ENCODE peak calls at places on chromosomes 2 and 18, in seven cellular contexts. Y is IMR-90, I is neuronal stem cell, W is mesendoderm, M is H9, Z is H1, V is trophoblast cell. X is an unnamed sample. For H3K4me1, the result is how much of the 10 kb centered on the place peaks cover.

GRCh38 chr2:3282056-3282998 is 95.3 kb downstream of the EIPR1 start:
- DNase-seq in Y (peak), I (no peak), W (no peak), M (peak), Z (no peak), V (no peak), X (no peak)

GRCh38 chr2:27977623-27978312 is 87.2 kb downstream of the BABAM2 start:
- DNase-seq in Y (peak), I (no peak), W (no peak), M (no peak), Z (no peak), V (peak), X (peak)

GRCh38 chr2:144606756-144607498 is 87.0 kb upstream of the ZEB2 start:
- DNase-seq in Y (no peak), I (no peak), W (no peak), M (no peak), Z (no peak), V (no peak), X (no peak)

GRCh38 chr2:128374001-128374710 is 55.5 kb upstream of the HS6ST1 start:
- DNase-seq in Y (peak), I (no peak), W (no peak), M (no peak), Z (no peak), V (peak), X (peak)

GRCh38 chr2:3423492-3424170 is 44.1 kb downstream of the TRAPPC12 start:
- DNase-seq in Y (peak), I (peak), W (peak), M (peak), Z (peak), V (peak), X (peak)

GRCh38 chr18:28690836-28691835 is 514.2 kb upstream of the CDH2 start:
- DNase-seq in Y (no peak), I (no peak), W (no peak), M (no peak), Z (no peak), V (no peak), X (no peak)

GRCh38 chr18:45212186-45213039 is 402.9 kb upstream of the SLC14A2 start:
- DNase-seq in Y (peak), I (peak), W (peak), M (peak), Z (peak), V (peak), X (peak)

GRCh38 chr2:33135645-33136044 is 188.9 kb downstream of the LTBP1 start:
- DNase-seq in Y (peak), I (no peak), W (no peak), M (no peak), Z (no peak), V (no peak), X (no peak)

GRCh38 chr2:84158605-84159004 is 300.5 kb downstream of the SUCLG1 start:
- DNase-seq in Y (no peak), I (no peak), W (no peak), M (no peak), Z (no peak), V (no peak), X (no peak)

GRCh38 chr2:45009928-45010705 is 865 bp upstream of the SIX2 start:
- DNase-seq in Y (no peak), I (no peak), W (peak), M (no peak), Z (peak), V (no peak), X (peak)

GRCh38 chr2:103005386-103005785 is 243.6 kb downstream of the TMEM182 start:
- DNase-seq in Y (no peak), I (no peak), W (no peak), M (no peak), Z (no peak), V (no peak), X (no peak)

GRCh38 chr2:95071856-95072255 is 46.3 kb downstream of the MAL start:
- DNase-seq in Y (no peak), I (no peak), W (no peak), M (no peak), Z (peak), V (no peak), X (no peak)

GRCh38 chr2:6067089-6067488 is 374.9 kb downstream of the SOX11 start:
- DNase-seq in Y (no peak), I (no peak), W (no peak), M (no peak), Z (no peak), V (no peak), X (no peak)

GRCh38 chr2:67255933-67256615 is 141.1 kb upstream of the ETAA1 start:
- DNase-seq in Y (peak), I (no peak), W (peak), M (no peak), Z (no peak), V (no peak), X (peak)

GRCh38 chr2:9975805-9976447 is 24.4 kb downstream of the GRHL1 start:
- DNase-seq in Y (peak), I (no peak), W (no peak), M (no peak), Z (no peak), V (peak), X (peak)

GRCh38 chr2:11398710-11399109 is 54.3 kb upstream of the ROCK2 start:
- DNase-seq in Y (no peak), I (no peak), W (peak), M (no peak), Z (no peak), V (no peak), X (no peak)

GRCh38 chr18:23207191-23207955 is 72.1 kb downstream of the CABLES1 start:
- DNase-seq in Y (peak), I (no peak), W (peak), M (peak), Z (peak), V (no peak), X (no peak)

GRCh38 chr2:234032301-234032856 is 18.1 kb upstream of the SPP2 start:
- DNase-seq in Y (peak), I (no peak), W (no peak), M (no peak), Z (no peak), V (no peak), X (peak)

GRCh38 chr18:67599277-67599676 is 82.8 kb upstream of the DSEL start:
- DNase-seq in Y (peak), I (no peak), W (no peak), M (no peak), Z (no peak), V (no peak), X (peak)

GRCh38 chr2:28869494-28870145 is 489 bp downstream of the TRMT61B start:
- DNase-seq in Y (no peak), I (no peak), W (no peak), M (no peak), Z (no peak), V (no peak), X (no peak)

GRCh38 chr2:83103602-83104001 is 1355.5 kb downstream of the SUCLG1 start:
- DNase-seq in Y (peak), I (no peak), W (no peak), M (no peak), Z (no peak), V (no peak), X (peak)

GRCh38 chr2:9778012-9778411 is 65.3 kb upstream of the TAF1B start:
- DNase-seq in Y (no peak), I (no peak), W (no peak), M (peak), Z (no peak), V (no peak), X (no peak)

GRCh38 chr2:160029270-160029628 is 33.2 kb downstream of the PLA2R1 start:
- DNase-seq in Y (no peak), I (no peak), W (no peak), M (no peak), Z (no peak), V (no peak), X (no peak)

GRCh38 chr18:66560092-66560491 is 43.8 kb downstream of the CDH19 start:
- DNase-seq in Y (no peak), I (no peak), W (peak), M (no peak), Z (no peak), V (no peak), X (peak)

GRCh38 chr2:236785611-236786057 is 216.0 kb downstream of the ACKR3 start:
- DNase-seq in Y (no peak), I (no peak), W (peak), M (no peak), Z (no peak), V (peak), X (no peak)

GRCh38 chr2:149744845-149745244 is 157.3 kb upstream of the MMADHC start:
- DNase-seq in Y (peak), I (no peak), W (no peak), M (no peak), Z (no peak), V (no peak), X (peak)

GRCh38 chr18:39414009-39414700 is 1848.6 kb upstream of the CELF4 start:
- DNase-seq in Y (peak), I (no peak), W (peak), M (no peak), Z (no peak), V (no peak), X (peak)

GRCh38 chr2:108560241-108560811 is 26.1 kb downstream of the LIMS1 start:
- DNase-seq in Y (no peak), I (no peak), W (peak), M (no peak), Z (no peak), V (no peak), X (no peak)

GRCh38 chr18:78603584-78603983 is 376.0 kb upstream of the SALL3 start:
- DNase-seq in Y (no peak), I (no peak), W (no peak), M (no peak), Z (no peak), V (no peak), X (no peak)

GRCh38 chr2:180728928-180729559 is 251.4 kb upstream of the UBE2E3 start:
- DNase-seq in Y (peak), I (no peak), W (no peak), M (no peak), Z (no peak), V (no peak), X (peak)

GRCh38 chr2:217743980-217744761 is 258.6 kb downstream of the TNS1 start:
- DNase-seq in Y (peak), I (no peak), W (no peak), M (no peak), Z (peak), V (no peak), X (no peak)

GRCh38 chr2:65311049-65311448 is 83.4 kb downstream of the ACTR2 start:
- DNase-seq in Y (no peak), I (no peak), W (no peak), M (no peak), Z (no peak), V (no peak), X (no peak)

GRCh38 chr2:235053649-235054048 is 101.8 kb downstream of the SH3BP4 start:
- DNase-seq in Y (no peak), I (no peak), W (no peak), M (no peak), Z (no peak), V (no peak), X (no peak)

DNA sequence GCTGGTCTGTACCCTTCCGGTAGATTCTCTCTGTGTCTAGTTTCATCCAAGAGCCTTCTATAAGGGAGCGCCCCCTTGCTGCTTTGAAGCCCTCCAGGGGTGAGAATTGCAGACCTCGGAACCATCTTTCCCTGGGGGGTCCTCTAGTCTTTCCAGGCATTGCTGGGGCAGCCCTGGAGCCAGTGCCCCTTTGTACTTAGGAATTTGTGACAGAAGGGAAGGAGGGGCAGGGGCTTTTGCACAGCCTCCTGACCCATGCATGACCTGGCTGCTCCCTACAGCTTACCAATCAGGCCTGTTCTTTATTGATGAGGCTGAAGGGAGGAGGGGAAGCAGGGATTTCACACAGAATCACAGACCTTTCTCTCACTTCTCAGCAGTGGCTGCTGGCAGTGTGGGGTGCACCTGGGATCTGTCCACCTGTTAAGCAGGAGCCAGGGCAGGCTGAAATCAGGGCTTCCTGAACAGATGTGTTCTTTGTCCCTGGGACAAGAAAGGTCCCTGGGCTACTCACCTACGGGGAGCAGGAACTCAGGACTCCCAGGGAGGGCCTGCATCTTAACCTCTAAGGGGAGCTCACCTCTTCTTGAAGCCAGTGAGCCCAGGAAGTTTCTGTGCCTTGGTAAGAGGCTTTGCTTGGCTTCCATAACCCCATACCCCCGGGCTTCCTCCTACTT is 56.0 kb upstream of the MAPRE3 start:
- DNase-seq in Y (no peak), I (peak), W (peak), M (peak), Z (peak), V (no peak), X (no peak)
- H3K9ac ChIP-seq in Y (no peak), I (no peak), W (no peak), M (no peak), Z (no peak), V (no peak), X (no peak)

DNA sequence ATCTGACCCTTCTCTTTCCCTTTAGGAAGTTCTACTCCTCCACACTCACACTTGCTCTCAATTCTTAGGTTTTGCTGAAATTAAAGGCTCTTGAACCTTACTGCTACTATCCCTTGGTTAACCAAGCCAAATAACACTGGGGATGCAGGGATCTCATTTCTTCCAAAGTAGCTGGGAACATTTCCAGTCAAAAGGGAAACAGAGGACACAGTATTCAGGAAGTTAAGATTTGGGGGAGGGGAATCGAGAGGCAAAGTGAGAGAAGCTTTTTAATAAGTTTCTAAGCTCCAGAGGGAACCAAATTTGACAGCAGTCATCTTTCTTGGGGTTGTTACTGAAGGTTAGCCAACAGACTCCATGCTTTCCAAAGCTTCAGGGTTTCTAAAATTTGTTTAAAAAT is 6.2 kb downstream of the SEPTIN2 start:
- DNase-seq in Y (no peak), I (no peak), W (no peak), M (no peak), Z (no peak), V (no peak), X (no peak)
- H3K4me1 ChIP-seq in Y (under half), I (under half), W (under half), M (under half), Z (under half), V (under half), X (under half)

GRCh38 chr18:75072672-75073371 is 136.1 kb downstream of the PTGR3 start:
- DNase-seq in Y (no peak), I (no peak), W (no peak), M (no peak), Z (peak), V (no peak), X (no peak)

GRCh38 chr18:75075016-75075305 is 134.0 kb downstream of the PTGR3 start:
- DNase-seq in Y (no peak), I (no peak), W (no peak), M (no peak), Z (no peak), V (no peak), X (no peak)

GRCh38 chr18:75073654-75074053 is 135.3 kb downstream of the PTGR3 start:
- DNase-seq in Y (no peak), I (no peak), W (no peak), M (no peak), Z (peak), V (no peak), X (no peak)

GRCh38 chr18:75075429-75075841 is 133.5 kb downstream of the PTGR3 start:
- DNase-seq in Y (no peak), I (no peak), W (no peak), M (no peak), Z (no peak), V (no peak), X (no peak)

GRCh38 chr18:75074196-75075015 is 134.5 kb downstream of the PTGR3 start:
- DNase-seq in Y (no peak), I (no peak), W (no peak), M (no peak), Z (peak), V (no peak), X (no peak)
- H2AK5ac ChIP-seq in Y (no peak), I (no peak), W (no peak), M (no peak), Z (no peak), V (no peak), X (no peak)

DNA sequence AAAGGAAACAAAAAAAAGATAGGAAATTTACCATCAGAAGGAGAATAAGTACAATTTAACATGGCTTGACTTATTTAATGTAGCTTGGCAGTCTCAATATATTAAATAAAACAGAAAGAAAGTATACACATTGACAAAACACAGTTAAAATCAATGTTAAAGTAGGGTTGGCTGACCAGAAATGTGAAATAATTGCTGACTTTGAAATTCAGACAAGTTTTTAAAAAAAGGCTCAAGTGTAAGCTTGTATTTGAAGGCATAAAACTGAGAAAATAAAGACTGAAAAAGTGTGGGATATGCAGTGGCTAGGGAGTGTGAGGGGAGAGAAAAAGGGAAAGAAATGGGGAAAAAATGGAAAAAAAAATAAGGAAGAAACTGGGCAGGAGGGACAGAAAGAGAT is 665.8 kb downstream of the LRP1B start:
- DNase-seq in Y (no peak), I (no peak), W (no peak), M (no peak), Z (no peak), V (no peak), X (no peak)
- H3K9ac ChIP-seq in Y (no peak), I (no peak), W (no peak), M (no peak), Z (no peak), V (no peak), X (no peak)